ENCODE peak calls at places on chromosome 20, in four cellular contexts. One of them, this sample, is unnamed.

GRCh38 chr20:25058051-25058796 is at the start of gene ACSS1:
- DNase-seq in T-helper 1 cell: peak; percentile 65
- DNase-seq in heart right ventricle: peak; percentile 68
- DNase-seq in fibroblast of mammary gland: no peak
- DNase-seq in this sample: peak; percentile 87

GRCh38 chr20:62668441-62669027 is 26.2 kb downstream of the SLCO4A1 start:
- DNase-seq in T-helper 1 cell: peak; percentile 33
- DNase-seq in heart right ventricle: peak; percentile 82
- DNase-seq in fibroblast of mammary gland: peak; percentile 75
- DNase-seq in this sample: peak; percentile 79

GRCh38 chr20:4134861-4135379 is 119.6 kb upstream of the RNF24 start:
- DNase-seq in T-helper 1 cell: no peak
- DNase-seq in heart right ventricle: no peak
- DNase-seq in fibroblast of mammary gland: no peak
- DNase-seq in this sample: no peak

GRCh38 chr20:7272512-7272911 is 505.0 kb downstream of the BMP2 start:
- DNase-seq in T-helper 1 cell: no peak
- DNase-seq in heart right ventricle: no peak
- DNase-seq in fibroblast of mammary gland: no peak
- DNase-seq in this sample: no peak

GRCh38 chr20:4625687-4626086 is 96.0 kb upstream of the PRND start:
- DNase-seq in T-helper 1 cell: no peak
- DNase-seq in heart right ventricle: no peak
- DNase-seq in fibroblast of mammary gland: no peak
- DNase-seq in this sample: no peak

GRCh38 chr20:24694727-24695528 is 225.5 kb downstream of the SYNDIG1 start:
- DNase-seq in T-helper 1 cell: no peak
- DNase-seq in heart right ventricle: no peak
- DNase-seq in fibroblast of mammary gland: no peak
- DNase-seq in this sample: peak; percentile 78

GRCh38 chr20:3919352-3919751 is 30.2 kb downstream of the PANK2 start:
- DNase-seq in T-helper 1 cell: no peak
- DNase-seq in heart right ventricle: no peak
- DNase-seq in fibroblast of mammary gland: peak; percentile 40
- DNase-seq in this sample: no peak

GRCh38 chr20:44586986-44587980 is 4.9 kb downstream of the PKIG start:
- DNase-seq in T-helper 1 cell: no peak
- DNase-seq in heart right ventricle: no peak
- DNase-seq in fibroblast of mammary gland: no peak
- DNase-seq in this sample: no peak

GRCh38 chr20:63911171-63911570 is 16.2 kb downstream of the DNAJC5 start:
- DNase-seq in T-helper 1 cell: no peak
- DNase-seq in heart right ventricle: no peak
- DNase-seq in fibroblast of mammary gland: peak; percentile 24
- DNase-seq in this sample: no peak

GRCh38 chr20:51733070-51733469 is 35.1 kb downstream of the ATP9A start:
- DNase-seq in T-helper 1 cell: no peak
- DNase-seq in heart right ventricle: no peak
- DNase-seq in fibroblast of mammary gland: no peak
- DNase-seq in this sample: no peak

GRCh38 chr20:59771506-59772372 is 161.7 kb downstream of the SYCP2 start:
- DNase-seq in T-helper 1 cell: no peak
- DNase-seq in heart right ventricle: peak; percentile 32
- DNase-seq in fibroblast of mammary gland: no peak
- DNase-seq in this sample: peak; percentile 42

GRCh38 chr20:35616465-35617396 is 1.1 kb downstream of the SPAG4 start:
- DNase-seq in T-helper 1 cell: peak; percentile 52
- DNase-seq in heart right ventricle: peak; percentile 89
- DNase-seq in fibroblast of mammary gland: peak; percentile 99
- DNase-seq in this sample: peak; percentile 89

GRCh38 chr20:953742-954141 is 37.6 kb upstream of the ANGPT4 start:
- DNase-seq in T-helper 1 cell: no peak
- DNase-seq in heart right ventricle: no peak
- DNase-seq in fibroblast of mammary gland: peak; percentile 5
- DNase-seq in this sample: peak; percentile 66

GRCh38 chr20:61998343-61999121 is 67.1 kb downstream of the TAF4 start:
- DNase-seq in T-helper 1 cell: no peak
- DNase-seq in heart right ventricle: no peak
- DNase-seq in fibroblast of mammary gland: no peak
- DNase-seq in this sample: no peak

GRCh38 chr20:52791091-52791490 is 181.1 kb upstream of the TSHZ2 start:
- DNase-seq in T-helper 1 cell: no peak
- DNase-seq in heart right ventricle: no peak
- DNase-seq in fibroblast of mammary gland: no peak
- DNase-seq in this sample: no peak

GRCh38 chr20:51382111-51382985 is 160.2 kb downstream of the NFATC2 start:
- DNase-seq in T-helper 1 cell: no peak
- DNase-seq in heart right ventricle: no peak
- DNase-seq in fibroblast of mammary gland: no peak
- DNase-seq in this sample: no peak